ENCODE peak calls at places on chromosomes 7 and 10, in six cellular contexts. Y is A549; G is activated effector memory CD4-positive, alpha-beta T cell treated with Interleukin-2 at 50 U/mL for 16 hours; N is OCI-LY7; X is neuronal stem cell; J is AG04450. B is an unnamed sample.

GRCh38 chr10:89391882-89392756 is at the start of gene IFIT1:
- DNase-seq in Y (peak), G (peak), N (no peak), X (no peak), J (peak), B (peak)

GRCh38 chr7:131898418-131898817 is 342.0 kb upstream of the PODXL start:
- DNase-seq in Y (no peak), G (no peak), N (no peak), X (no peak), J (no peak), B (no peak)

GRCh38 chr10:32377458-32378370 is 30.8 kb upstream of the EPC1 start:
- DNase-seq in Y (no peak), G (no peak), N (peak), X (peak), J (no peak), B (no peak)

GRCh38 chr7:37365405-37365804 is 83.3 kb downstream of the ELMO1 start:
- DNase-seq in Y (no peak), G (no peak), N (no peak), X (no peak), J (no peak), B (no peak)

GRCh38 chr7:100406767-100407166 is 21.7 kb downstream of the ZCWPW1 start:
- DNase-seq in Y (no peak), G (no peak), N (no peak), X (no peak), J (no peak), B (no peak)

GRCh38 chr10:14740684-14741247 is 33.9 kb downstream of the FAM107B start:
- DNase-seq in Y (no peak), G (no peak), N (peak), X (no peak), J (no peak), B (no peak)

GRCh38 chr10:12195281-12195602 is 449 bp downstream of the NUDT5 start:
- DNase-seq in Y (no peak), G (no peak), N (peak), X (no peak), J (no peak), B (no peak)

GRCh38 chr10:54758791-54759190 is 42.2 kb downstream of the PCDH15 start:
- DNase-seq in Y (no peak), G (no peak), N (no peak), X (no peak), J (no peak), B (no peak)

GRCh38 chr7:22610871-22611757 is 111.1 kb upstream of the STEAP1B start:
- DNase-seq in Y (no peak), G (no peak), N (no peak), X (no peak), J (no peak), B (no peak)

GRCh38 chr7:21104124-21104500 is 317.4 kb upstream of the SP8 start:
- DNase-seq in Y (no peak), G (no peak), N (no peak), X (no peak), J (no peak), B (no peak)

GRCh38 chr10:126041804-126042231 is 145.5 kb downstream of the FANK1 start:
- DNase-seq in Y (peak), G (peak), N (peak), X (peak), J (no peak), B (peak)

GRCh38 chr10:676178-676577 is 13.3 kb downstream of the DIP2C start:
- DNase-seq in Y (no peak), G (no peak), N (no peak), X (no peak), J (no peak), B (no peak)

GRCh38 chr7:151010307-151011096 is 13.8 kb downstream of the ATG9B start:
- DNase-seq in Y (no peak), G (no peak), N (no peak), X (no peak), J (no peak), B (no peak)

GRCh38 chr7:963236-964078 is 9.0 kb upstream of the ADAP1 start:
- DNase-seq in Y (no peak), G (no peak), N (peak), X (no peak), J (no peak), B (no peak)

GRCh38 chr7:20713792-20714191 is 72.9 kb downstream of the SP8 start:
- DNase-seq in Y (no peak), G (no peak), N (no peak), X (no peak), J (no peak), B (no peak)

GRCh38 chr10:111936143-111936542 is 247.4 kb downstream of the GPAM start:
- DNase-seq in Y (no peak), G (no peak), N (no peak), X (no peak), J (no peak), B (no peak)

GRCh38 chr10:6912929-6913328 is 332.9 kb upstream of the PRKCQ start:
- DNase-seq in Y (no peak), G (no peak), N (no peak), X (no peak), J (no peak), B (no peak)

GRCh38 chr7:3482147-3482921 is 181.3 kb downstream of the SDK1 start:
- DNase-seq in Y (peak), G (no peak), N (peak), X (peak), J (peak), B (no peak)

GRCh38 chr10:8539056-8539455 is 484.6 kb downstream of the GATA3 start:
- DNase-seq in Y (no peak), G (no peak), N (no peak), X (no peak), J (no peak), B (no peak)

GRCh38 chr10:128044961-128045832 is 81.0 kb downstream of the MKI67 start:
- DNase-seq in Y (no peak), G (no peak), N (no peak), X (no peak), J (no peak), B (no peak)

GRCh38 chr10:86207226-86207625 is 159.4 kb downstream of the GRID1 start:
- DNase-seq in Y (no peak), G (no peak), N (no peak), X (no peak), J (no peak), B (no peak)

GRCh38 chr10:689433-690226 is at the start of gene DIP2C:
- DNase-seq in Y (peak), G (no peak), N (no peak), X (peak), J (peak), B (no peak)

GRCh38 chr7:102203218-102203617 is 83.5 kb upstream of the SH2B2 start:
- DNase-seq in Y (no peak), G (no peak), N (no peak), X (no peak), J (no peak), B (no peak)

GRCh38 chr10:94423627-94424026 is 21.3 kb downstream of the TBC1D12 start:
- DNase-seq in Y (no peak), G (no peak), N (no peak), X (no peak), J (peak), B (no peak)

GRCh38 chr10:71773221-71773971 is at the start of gene VSIR:
- DNase-seq in Y (peak), G (peak), N (peak), X (peak), J (peak), B (peak)

GRCh38 chr7:18693401-18693800 is 197.9 kb downstream of the HDAC9 start:
- DNase-seq in Y (no peak), G (no peak), N (no peak), X (no peak), J (peak), B (no peak)

GRCh38 chr10:53664620-53665019 is 892.0 kb upstream of the MBL2 start:
- DNase-seq in Y (no peak), G (no peak), N (no peak), X (no peak), J (no peak), B (no peak)

GRCh38 chr10:125379592-125379991 is 219.2 kb upstream of the CTBP2 start:
- DNase-seq in Y (no peak), G (no peak), N (no peak), X (no peak), J (no peak), B (no peak)

GRCh38 chr10:1187151-1187854 is 131.1 kb downstream of the WDR37 start:
- DNase-seq in Y (no peak), G (no peak), N (no peak), X (no peak), J (no peak), B (no peak)

GRCh38 chr10:62744136-62744535 is 60.4 kb upstream of the ADO start:
- DNase-seq in Y (no peak), G (no peak), N (no peak), X (no peak), J (no peak), B (no peak)

GRCh38 chr7:93219877-93220276 is 6.4 kb downstream of the HEPACAM2 start:
- DNase-seq in Y (no peak), G (no peak), N (no peak), X (no peak), J (no peak), B (no peak)

GRCh38 chr7:91267558-91267955 is 3.3 kb downstream of the FZD1 start:
- DNase-seq in Y (no peak), G (no peak), N (no peak), X (no peak), J (no peak), B (no peak)

GRCh38 chr7:37786741-37787569 is 61.4 kb upstream of the NME8 start:
- DNase-seq in Y (no peak), G (no peak), N (peak), X (no peak), J (no peak), B (no peak)

GRCh38 chr7:41182782-41183181 is 520.1 kb downstream of the INHBA start:
- DNase-seq in Y (no peak), G (no peak), N (no peak), X (no peak), J (no peak), B (no peak)

GRCh38 chr10:78579995-78580394 is 488.8 kb upstream of the ZMIZ1 start:
- DNase-seq in Y (no peak), G (no peak), N (no peak), X (peak), J (no peak), B (no peak)

B was measured in activated T-helper 2 cell treated with anti-CD3 and anti-CD28 coated beads, Interferon-gamma antibody, Interleukin-2, Interleukin-4, amounts not matched to agents 10 μg/mL and 5 μg/mL and 100 μg/mL, durations not matched to agents 14 hours and 24 hours and 36 hours.